ENCODE peak calls at places on chromosome 9, in six cellular contexts. O, D, N, K, S and I are unnamed samples.

GRCh38 chr9:127828262-127829031 is 25.8 kb downstream of the FPGS start:
- DNase-seq in N (peak; percentile 89), S (peak; percentile 54), K (peak; percentile 85), O (peak; percentile 98), D (peak; percentile 94), I (no peak)

GRCh38 chr9:35756743-35757526 is 2.9 kb upstream of the MSMP start:
- DNase-seq in K (peak; percentile 77), S (peak; percentile 57), D (peak; percentile 77), O (no peak), N (peak; percentile 95), I (no peak)

GRCh38 chr9:35680331-35681105 is 6.8 kb downstream of the CA9 start:
- DNase-seq in S (no peak), D (no peak), O (no peak), N (peak; percentile 53), K (no peak), I (no peak)

GRCh38 chr9:3434594-3434993 is 91.2 kb downstream of the RFX3 start:
- DNase-seq in S (no peak), K (no peak), O (no peak), N (no peak), D (no peak), I (no peak)

GRCh38 chr9:92970467-92970923 is 23.2 kb downstream of the FGD3 start:
- DNase-seq in K (peak; percentile 54), D (peak; percentile 5), O (no peak), N (no peak), S (no peak), I (no peak)

GRCh38 chr9:130343445-130343918 is 77.9 kb downstream of the HMCN2 start:
- DNase-seq in K (no peak), D (no peak), O (no peak), N (peak; percentile 57), S (no peak), I (no peak)

GRCh38 chr9:70477146-70477745 is 62.8 kb upstream of the KLF9 start:
- DNase-seq in K (no peak), S (no peak), N (no peak), D (no peak), O (no peak), I (no peak)

GRCh38 chr9:94568972-94569712 is 14.3 kb downstream of the PCAT7 start:
- DNase-seq in K (no peak), O (peak; percentile 89), N (no peak), D (no peak), S (no peak), I (no peak)

GRCh38 chr9:33778700-33779351 is 16.5 kb upstream of the PRSS3 start:
- DNase-seq in O (no peak), D (no peak), S (no peak), N (no peak), K (peak; percentile 31), I (no peak)

GRCh38 chr9:130847306-130848217 is 12.5 kb downstream of the ABL1 start:
- DNase-seq in D (peak; percentile 93), S (peak; percentile 88), O (peak; percentile 97), K (peak; percentile 55), N (no peak), I (no peak)

GRCh38 chr9:110738982-110739381 is 70.4 kb downstream of the MUSK start:
- DNase-seq in N (no peak), D (no peak), K (no peak), S (no peak), O (no peak), I (no peak)

GRCh38 chr9:69645488-69645887 is 26.7 kb downstream of the APBA1 start:
- DNase-seq in D (peak; percentile 69), K (peak; percentile 92), O (no peak), S (peak; percentile 79), N (no peak), I (no peak)

GRCh38 chr9:105306533-105307140 is 62.2 kb downstream of the SLC44A1 start:
- DNase-seq in O (no peak), N (no peak), D (no peak), K (no peak), S (no peak), I (no peak)

GRCh38 chr9:16653491-16654407 is 216.7 kb downstream of the BNC2 start:
- DNase-seq in S (no peak), K (no peak), D (no peak), O (no peak), N (no peak), I (no peak)

GRCh38 chr9:98795970-98796363 is 388 bp downstream of the ANKS6 start:
- DNase-seq in K (no peak), S (peak; percentile 12), O (no peak), N (peak; percentile 88), D (no peak), I (peak; percentile 47)

GRCh38 chr9:1871486-1872181 is 143.5 kb upstream of the SMARCA2 start:
- DNase-seq in N (no peak), K (no peak), D (no peak), S (no peak), O (peak; percentile 74), I (no peak)

GRCh38 chr9:124412228-124412575 is 3.0 kb downstream of the PSMB7 start:
- DNase-seq in N (no peak), D (no peak), O (no peak), S (no peak), K (no peak), I (no peak)

GRCh38 chr9:37534901-37535300 is 41.3 kb downstream of the FBXO10 start:
- DNase-seq in D (no peak), K (no peak), N (no peak), O (no peak), S (no peak), I (no peak)

GRCh38 chr9:135098400-135099105 is 11.1 kb downstream of the OLFM1 start:
- DNase-seq in N (no peak), K (no peak), D (no peak), O (no peak), S (no peak), I (no peak)

GRCh38 chr9:134058716-134059115 is 9.1 kb downstream of the BRD3 start:
- DNase-seq in O (no peak), S (no peak), D (no peak), N (peak; percentile 68), K (no peak), I (no peak)

GRCh38 chr9:134059661-134060395 is 8.0 kb downstream of the BRD3 start:
- DNase-seq in S (no peak), D (peak; percentile 65), O (no peak), K (peak; percentile 53), N (peak; percentile 87), I (no peak)

GRCh38 chr9:134057751-134058701 is 9.8 kb downstream of the BRD3 start:
- DNase-seq in S (no peak), N (peak; percentile 80), O (no peak), K (no peak), D (peak; percentile 53), I (no peak)

GRCh38 chr9:134060546-134060945 is 7.3 kb downstream of the BRD3 start:
- DNase-seq in N (peak; percentile 42), S (no peak), K (no peak), O (no peak), D (no peak), I (no peak)

DNA sequence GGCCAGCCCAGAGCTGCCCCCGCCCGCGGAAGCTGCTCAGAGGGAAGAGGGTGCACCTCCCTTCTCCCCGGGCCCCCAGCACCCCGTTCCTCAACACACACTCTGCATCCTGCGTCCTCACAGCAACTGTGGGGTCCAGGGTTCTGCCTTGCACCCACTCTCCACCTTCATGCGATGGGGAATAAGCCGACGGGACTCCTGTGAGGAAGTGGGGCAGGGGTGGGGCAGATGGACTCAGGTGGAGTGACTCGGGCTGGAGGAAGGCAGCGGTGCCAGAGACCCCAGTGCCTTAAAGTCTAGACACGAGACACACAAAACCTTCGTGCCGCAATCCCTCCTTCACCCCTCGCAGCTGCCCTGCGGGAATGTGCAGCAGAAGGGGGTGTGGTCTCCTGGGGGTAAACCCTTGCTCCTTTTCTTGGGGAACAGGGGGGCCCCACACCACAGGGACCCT is 8.6 kb downstream of the BRD3 start:
- DNase-seq in D (no peak), N (peak; percentile 73), O (no peak), K (no peak), S (no peak), I (no peak)
- H3K4me1 ChIP-seq in D (peaks cover 93% of the 10 kb centered on the region), N (peaks cover 78% of the 10 kb centered on the region), O (peaks cover 100% of the 10 kb centered on the region), K (peaks cover 70% of the 10 kb centered on the region), S (peaks cover 29% of the 10 kb centered on the region), I (peaks cover 98% of the 10 kb centered on the region)

GRCh38 chr9:126650404-126650804 is 36.7 kb downstream of the LMX1B start:
- DNase-seq in D (no peak), O (no peak), S (no peak), N (no peak), K (no peak), I (no peak)

GRCh38 chr9:126650830-126651341 is 37.2 kb downstream of the LMX1B start:
- DNase-seq in O (no peak), K (no peak), N (no peak), D (no peak), S (no peak), I (no peak)

GRCh38 chr9:126647585-126648110 is 33.9 kb downstream of the LMX1B start:
- DNase-seq in K (no peak), S (no peak), O (no peak), N (no peak), D (no peak), I (no peak)

GRCh38 chr9:126652140-126652558 is 38.4 kb downstream of the LMX1B start:
- DNase-seq in K (no peak), N (no peak), O (no peak), D (no peak), S (no peak), I (no peak)

DNA sequence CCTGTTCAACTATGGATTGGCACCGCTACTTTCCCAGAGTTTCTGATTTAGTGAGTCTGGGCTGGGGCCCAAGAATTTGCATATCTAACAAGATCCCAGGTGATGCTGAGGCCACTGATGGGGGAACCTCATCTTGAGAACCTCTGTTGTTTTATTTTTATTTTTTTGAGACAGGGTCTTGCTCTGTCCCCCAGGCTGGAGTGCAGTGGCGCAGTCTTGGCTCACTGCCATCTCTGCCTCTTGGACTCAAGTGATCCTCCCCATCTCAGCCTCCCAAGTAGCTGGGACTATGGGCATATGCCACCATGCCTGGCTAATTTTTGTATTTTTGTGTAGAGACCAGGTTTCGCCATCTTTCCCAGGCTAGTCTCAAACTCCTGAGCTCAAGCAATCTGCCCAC is 35.7 kb downstream of the LMX1B start:
- DNase-seq in O (no peak), S (no peak), K (no peak), N (no peak), D (no peak), I (no peak)
- H3K27me3 ChIP-seq in O (peaks cover 92% of the 10 kb centered on the region), S (peaks cover 4% of the 10 kb centered on the region), K (no peaks in the 10 kb centered on the region), N (peaks cover 35% of the 10 kb centered on the region), D (peaks cover 75% of the 10 kb centered on the region), I (peaks cover 2% of the 10 kb centered on the region)

GRCh38 chr9:14323083-14323968 is 9.4 kb upstream of the NFIB start:
- DNase-seq in S (no peak), K (no peak), D (no peak), O (no peak), N (no peak), I (no peak)

GRCh38 chr9:14321517-14322125 is 7.7 kb upstream of the NFIB start:
- DNase-seq in D (no peak), K (no peak), N (no peak), S (no peak), O (no peak), I (no peak)

GRCh38 chr9:14320272-14321245 is 6.6 kb upstream of the NFIB start:
- DNase-seq in S (no peak), K (peak; percentile 53), O (no peak), D (no peak), N (no peak), I (no peak)

GRCh38 chr9:14323969-14324366 is 10.0 kb upstream of the NFIB start:
- DNase-seq in D (no peak), S (no peak), K (no peak), O (no peak), N (no peak), I (no peak)

GRCh38 chr9:14322211-14323082 is 8.5 kb upstream of the NFIB start:
- DNase-seq in N (peak; percentile 92), D (peak; percentile 93), S (peak; percentile 86), O (peak; percentile 97), K (peak; percentile 90), I (no peak)
- TF ChIP-seq POLR2AphosphoS5 in N (peak; percentile 86), D (peak; percentile 70), S (peak; percentile 36), O (peak; percentile 64), K (peak; percentile 9), I (no peak)

GRCh38 chr9:114291886-114292590 is 30.9 kb upstream of the ORM1 start:
- DNase-seq in K (peak; percentile 4), S (no peak), N (peak; percentile 38), D (peak; percentile 20), O (no peak), I (peak; percentile 54)
- H3K4me1 ChIP-seq in K (no peaks in the 10 kb centered on the region), S (no peaks in the 10 kb centered on the region), N (no peaks in the 10 kb centered on the region), D (peaks cover 15% of the 10 kb centered on the region), O (no peaks in the 10 kb centered on the region), I (no peaks in the 10 kb centered on the region)